ENCODE peak calls at places on chromosome 15, in eight cellular contexts. X is effector memory CD8-positive, alpha-beta T cell; F is HCT116; T is activated naive CD8-positive, alpha-beta T cell treated with anti-CD3 and anti-CD28 coated beads, Interleukin-2, amount 50 U/mL, for 24 hours; R is CD8-positive, alpha-beta T cell; J is T-cell; B is left cardiac atrium; S is body of pancreas. A is an unnamed sample.

GRCh38 chr15:65888998-65889397 is 19.7 kb downstream of the RAB11A start:
- ATAC-seq in X (peak), F (no peak), T (peak), R (no peak), J (no peak), B (no peak), S (no peak), A (peak)

GRCh38 chr15:29102911-29103824 is 166.5 kb downstream of the NSMCE3 start:
- ATAC-seq in X (peak), F (no peak), T (no peak), R (peak), J (no peak), B (peak), S (peak), A (peak)

GRCh38 chr15:41917767-41918430 is 24.0 kb upstream of the SPTBN5 start:
- ATAC-seq in X (no peak), F (peak), T (no peak), R (no peak), J (no peak), B (peak), S (peak), A (peak)

GRCh38 chr15:98719169-98719515 is 70.8 kb downstream of the IGF1R start:
- ATAC-seq in X (no peak), F (no peak), T (no peak), R (no peak), J (no peak), B (no peak), S (no peak), A (no peak)

GRCh38 chr15:57283774-57284508 is 92.4 kb upstream of the CGNL1 start:
- ATAC-seq in X (no peak), F (no peak), T (no peak), R (no peak), J (no peak), B (no peak), S (no peak), A (no peak)

GRCh38 chr15:89003865-89004725 is 84.2 kb upstream of the ABHD2 start:
- ATAC-seq in X (no peak), F (peak), T (peak), R (no peak), J (peak), B (peak), S (no peak), A (no peak)

GRCh38 chr15:101482526-101483371 is 6.8 kb downstream of the PCSK6 start:
- ATAC-seq in X (no peak), F (peak), T (no peak), R (no peak), J (no peak), B (no peak), S (no peak), A (no peak)

GRCh38 chr15:75114327-75114726 is 87.4 kb upstream of the C15orf39 start:
- ATAC-seq in X (no peak), F (no peak), T (peak), R (no peak), J (no peak), B (no peak), S (no peak), A (peak)

GRCh38 chr15:58431221-58432149 is at the start of gene LIPC:
- ATAC-seq in X (no peak), F (no peak), T (no peak), R (no peak), J (no peak), B (no peak), S (no peak), A (no peak)

GRCh38 chr15:89377842-89378698 is 43.4 kb upstream of the POLG start:
- ATAC-seq in X (peak), F (no peak), T (no peak), R (peak), J (peak), B (peak), S (peak), A (no peak)